ENCODE peak calls at places on chromosomes 2 and 18, in seven cellular contexts. B, Y, W, O, M, F and P are unnamed samples.

GRCh38 chr2:151347904-151348303 is 9.5 kb upstream of the TNFAIP6 start:
- DNase-seq in B (no peak), Y (no peak), W (no peak), O (no peak), M (no peak), F (no peak), P (no peak)

GRCh38 chr2:233857511-233858118 is 3.3 kb upstream of the HJURP start:
- DNase-seq in B (peak), Y (peak), W (no peak), O (no peak), M (no peak), F (peak), P (no peak)

GRCh38 chr2:11375025-11375688 is 30.7 kb upstream of the ROCK2 start:
- DNase-seq in B (no peak), Y (no peak), W (no peak), O (no peak), M (no peak), F (no peak), P (no peak)

GRCh38 chr2:42918041-42918440 is 125.7 kb upstream of the HAAO start:
- DNase-seq in B (no peak), Y (no peak), W (no peak), O (no peak), M (no peak), F (no peak), P (no peak)

GRCh38 chr2:181876614-181877063 is 14.9 kb upstream of the ITPRID2 start:
- DNase-seq in B (no peak), Y (peak), W (peak), O (no peak), M (peak), F (no peak), P (no peak)

GRCh38 chr18:3873698-3874495 is 423.9 kb downstream of the TGIF1 start:
- DNase-seq in B (no peak), Y (no peak), W (no peak), O (no peak), M (no peak), F (no peak), P (no peak)

GRCh38 chr2:174840436-174840835 is 76.2 kb upstream of the CHRNA1 start:
- DNase-seq in B (no peak), Y (no peak), W (peak), O (no peak), M (no peak), F (no peak), P (no peak)

GRCh38 chr2:43224131-43224570 is 2.3 kb downstream of the ZFP36L2 start:
- DNase-seq in B (peak), Y (no peak), W (peak), O (peak), M (no peak), F (peak), P (no peak)

GRCh38 chr2:152523091-152523490 is 188.1 kb downstream of the FMNL2 start:
- DNase-seq in B (no peak), Y (no peak), W (peak), O (no peak), M (no peak), F (no peak), P (no peak)

GRCh38 chr2:26720322-26721166 is 28.0 kb downstream of the KCNK3 start:
- DNase-seq in B (no peak), Y (peak), W (peak), O (peak), M (peak), F (no peak), P (no peak)

GRCh38 chr18:31329787-31330438 is 12.0 kb downstream of the DSG1 start:
- DNase-seq in B (no peak), Y (no peak), W (no peak), O (no peak), M (no peak), F (no peak), P (no peak)

GRCh38 chr2:177265386-177265690 is 811 bp upstream of the NFE2L2 start:
- DNase-seq in B (no peak), Y (no peak), W (peak), O (no peak), M (no peak), F (no peak), P (no peak)

GRCh38 chr2:230888824-230889400 is 24.2 kb downstream of the ITM2C start:
- DNase-seq in B (no peak), Y (no peak), W (no peak), O (no peak), M (no peak), F (no peak), P (no peak)

GRCh38 chr18:79327199-79327545 is 68.6 kb upstream of the NFATC1 start:
- DNase-seq in B (no peak), Y (no peak), W (no peak), O (no peak), M (no peak), F (no peak), P (no peak)

GRCh38 chr2:151851761-151852160 is 23.5 kb upstream of the ARL5A start:
- DNase-seq in B (no peak), Y (no peak), W (no peak), O (peak), M (no peak), F (no peak), P (no peak)

GRCh38 chr18:58202406-58202730 is 158.3 kb downstream of the NEDD4L start:
- DNase-seq in B (peak), Y (no peak), W (peak), O (no peak), M (no peak), F (no peak), P (no peak)

GRCh38 chr2:3460831-3461544 is 58.3 kb downstream of the ADI1 start:
- DNase-seq in B (no peak), Y (no peak), W (no peak), O (no peak), M (no peak), F (no peak), P (no peak)

GRCh38 chr2:232489516-232490220 is 2.0 kb upstream of the ECEL1 start:
- DNase-seq in B (no peak), Y (no peak), W (no peak), O (no peak), M (no peak), F (no peak), P (no peak)
- H3K4me2 ChIP-seq in B (no peak), Y (no peak), W (no peak), O (no peak), M (no peak), F (peak), P (no peak)

DNA sequence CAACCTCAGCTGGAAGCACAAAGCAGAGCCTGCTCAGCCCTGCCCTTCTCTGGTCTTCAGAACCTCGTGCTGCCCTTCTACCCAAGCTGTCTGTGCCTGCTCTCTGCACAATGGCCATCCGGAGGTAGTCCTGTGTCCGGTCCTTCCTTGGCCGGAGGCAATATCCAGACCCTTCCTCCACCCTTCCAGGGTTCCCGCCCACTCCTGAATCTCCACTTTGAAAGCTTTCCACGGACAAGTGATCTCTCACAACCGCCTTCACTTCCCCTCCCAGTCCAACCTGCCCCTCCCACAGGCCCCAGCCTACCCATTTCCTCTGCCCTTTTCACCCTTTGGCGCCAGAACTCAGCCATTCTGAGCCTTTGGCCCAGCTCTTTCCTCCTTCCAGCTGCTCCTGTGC is 236.5 kb upstream of the SMAD2 start:
- DNase-seq in B (no peak), Y (no peak), W (no peak), O (no peak), M (no peak), F (no peak), P (no peak)
- TF ChIP-seq CEBPB in B (no peak), Y (no peak), W (no peak), O (no peak), M (no peak), F (no peak), P (no peak)

DNA sequence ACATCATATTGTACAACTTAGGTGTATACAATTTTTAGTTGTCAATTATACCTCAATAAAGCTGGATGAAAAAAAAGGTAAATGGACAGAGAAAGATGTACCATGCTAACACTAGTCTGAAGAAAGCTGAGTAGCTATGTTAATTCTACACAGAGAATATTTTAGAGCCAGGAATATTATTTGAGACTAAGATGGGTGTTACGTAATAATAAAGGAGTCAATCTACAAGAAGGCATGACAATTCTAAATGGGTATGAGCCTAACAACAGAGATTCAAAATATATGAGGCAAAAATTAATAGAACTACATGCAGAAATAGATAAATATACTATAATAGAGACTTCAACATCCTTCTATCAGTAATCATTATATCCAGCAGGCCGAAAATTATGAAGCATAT is 69.1 kb downstream of the CCDC141 start:
- DNase-seq in B (no peak), Y (no peak), W (no peak), O (no peak), M (no peak), F (no peak), P (no peak)
- TF ChIP-seq POLR2A in B (no peak), Y (no peak), W (no peak), O (no peak), M (no peak), F (no peak), P (no peak)

GRCh38 chr2:112782234-112782799 is 2.0 kb downstream of the IL1A start:
- DNase-seq in B (no peak), Y (no peak), W (no peak), O (no peak), M (no peak), F (no peak), P (peak)
- H3K4me2 ChIP-seq in B (no peak), Y (no peak), W (no peak), O (no peak), M (no peak), F (no peak), P (peak)

DNA sequence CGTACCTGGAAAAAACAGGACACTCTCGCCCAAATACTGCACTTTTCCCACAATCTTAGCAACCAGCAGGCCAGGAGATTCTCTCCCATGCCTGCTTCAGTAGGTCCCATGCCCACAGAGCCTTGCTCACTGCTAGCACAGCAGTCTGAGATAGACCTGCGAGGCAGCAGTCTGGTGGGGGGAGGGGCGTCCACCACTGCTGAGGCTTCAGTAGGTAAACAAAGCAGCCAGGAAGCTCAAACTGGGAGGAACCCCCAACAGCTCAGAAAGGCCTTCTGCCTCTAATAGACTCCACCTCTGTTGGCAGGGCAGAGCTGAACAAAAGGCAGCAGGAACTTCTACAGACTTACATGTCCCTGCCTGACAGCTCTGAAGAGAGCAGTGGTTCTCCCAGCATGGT is 1202.8 kb upstream of the ACVR2A start:
- DNase-seq in B (no peak), Y (no peak), W (no peak), O (peak), M (no peak), F (no peak), P (no peak)
- TF ChIP-seq CEBPB in B (no peak), Y (no peak), W (no peak), O (no peak), M (no peak), F (no peak), P (no peak)

GRCh38 chr2:109331864-109332848 is 203.2 kb downstream of the SH3RF3 start:
- DNase-seq in B (no peak), Y (peak), W (peak), O (peak), M (peak), F (no peak), P (no peak)
- TF ChIP-seq POLR2A in B (no peak), Y (no peak), W (peak), O (no peak), M (no peak), F (no peak), P (no peak)

GRCh38 chr2:19901201-19901457 is 654 bp downstream of the TTC32 start:
- DNase-seq in B (no peak), Y (peak), W (no peak), O (no peak), M (no peak), F (no peak), P (no peak)

GRCh38 chr2:19900536-19901200 is 1.1 kb downstream of the TTC32 start:
- DNase-seq in B (no peak), Y (peak), W (no peak), O (peak), M (no peak), F (no peak), P (no peak)

GRCh38 chr2:19899853-19900525 is 1.8 kb downstream of the TTC32 start:
- DNase-seq in B (no peak), Y (no peak), W (no peak), O (peak), M (no peak), F (no peak), P (no peak)

GRCh38 chr2:19897623-19898245 is 4.0 kb downstream of the TTC32 start:
- DNase-seq in B (no peak), Y (no peak), W (no peak), O (no peak), M (no peak), F (no peak), P (no peak)

GRCh38 chr2:19898592-19899329 is 3.0 kb downstream of the TTC32 start:
- DNase-seq in B (peak), Y (no peak), W (no peak), O (no peak), M (no peak), F (no peak), P (no peak)
- H3K4me2 ChIP-seq in B (peak), Y (peak), W (peak), O (peak), M (no peak), F (no peak), P (peak)

GRCh38 chr2:96687266-96687665 is 44.7 kb downstream of the FER1L5 start:
- DNase-seq in B (no peak), Y (no peak), W (no peak), O (peak), M (no peak), F (no peak), P (no peak)
- TF ChIP-seq CEBPB in B (no peak), Y (no peak), W (no peak), O (no peak), M (no peak), F (no peak), P (no peak)

DNA sequence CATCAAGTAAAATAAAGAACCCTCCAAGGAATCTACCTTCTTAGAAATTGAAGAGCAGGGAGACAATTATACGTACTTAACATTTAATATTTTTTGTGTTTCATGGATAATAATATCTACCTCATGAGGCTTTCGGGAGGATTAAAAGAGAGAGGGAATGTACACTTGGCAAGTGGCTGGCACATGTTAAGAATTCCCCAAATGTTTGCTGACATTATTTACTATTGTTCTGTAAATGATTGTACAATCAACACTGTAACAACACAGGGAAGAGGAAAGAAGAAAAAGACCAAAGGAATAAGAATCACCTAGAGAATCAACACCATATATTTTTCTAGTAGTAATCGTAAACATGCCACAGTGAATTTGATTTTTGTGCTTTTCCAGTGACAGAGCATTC is 67.2 kb downstream of the B3GNT2 start:
- DNase-seq in B (no peak), Y (no peak), W (no peak), O (no peak), M (no peak), F (no peak), P (no peak)
- TF ChIP-seq POLR2A in B (no peak), Y (no peak), W (no peak), O (no peak), M (no peak), F (no peak), P (no peak)